ENCODE peak calls at places on chromosomes 11 and 22, in ten cellular contexts. Q is HCT116; G is pancreas; B is lung; N is cardiac muscle cell; L is foreskin keratinocyte; M is CD4-positive, alpha-beta memory T cell; K is psoas muscle; F is neuronal stem cell; C is kidney. U is an unnamed sample. For H3K4me1, the result is how much of the 10 kb centered on the place peaks cover.

GRCh38 chr11:133075351-133075750 is 456.9 kb downstream of the OPCML start:
- DNase-seq in K (no peak), F (no peak), Q (no peak), B (no peak), N (no peak), M (no peak), G (no peak), C (no peak), L (no peak), U (no peak)

GRCh38 chr11:73795925-73796632 is 8.4 kb downstream of the MRPL48 start:
- DNase-seq in F (no peak), G (no peak), Q (no peak), C (no peak), M (no peak), N (no peak), L (no peak), B (no peak), K (no peak), U (no peak)

GRCh38 chr22:50342651-50343540 is at the start of gene PPP6R2:
- DNase-seq in C (peak), K (peak), L (peak), B (peak), Q (no peak), M (peak), F (peak), N (peak), G (peak), U (peak)

GRCh38 chr11:7449841-7450214 is 35.5 kb upstream of the OLFML1 start:
- DNase-seq in M (no peak), K (no peak), L (no peak), B (no peak), Q (no peak), N (no peak), F (no peak), C (no peak), G (no peak), U (no peak)

GRCh38 chr22:43014062-43014875 is 680 bp downstream of the PACSIN2 start:
- DNase-seq in G (peak), K (peak), C (peak), B (peak), L (no peak), N (peak), F (peak), Q (no peak), M (peak), U (peak)

GRCh38 chr22:31107206-31108118 is at the start of gene SELENOM:
- DNase-seq in Q (peak), G (peak), L (peak), B (peak), K (peak), M (peak), F (peak), C (peak), N (peak), U (peak)

GRCh38 chr22:19840955-19841640 is 13.6 kb downstream of the GNB1L start:
- DNase-seq in K (no peak), Q (no peak), F (no peak), N (no peak), L (no peak), G (no peak), C (no peak), B (no peak), M (no peak), U (no peak)

GRCh38 chr11:23138761-23139160 is 278.5 kb upstream of the CCDC179 start:
- DNase-seq in L (no peak), Q (no peak), F (no peak), K (no peak), N (no peak), M (no peak), B (no peak), G (no peak), C (no peak), U (no peak)

GRCh38 chr22:16717699-16718558 is 107.3 kb downstream of the XKR3 start:
- DNase-seq in L (no peak), K (no peak), G (no peak), N (no peak), B (no peak), F (no peak), M (no peak), Q (no peak), C (no peak), U (no peak)

GRCh38 chr11:14446701-14447169 is 52.9 kb downstream of the COPB1 start:
- DNase-seq in K (no peak), L (peak), F (no peak), Q (no peak), B (no peak), C (no peak), G (no peak), N (peak), M (no peak), U (no peak)

GRCh38 chr11:88631497-88631896 is 294.0 kb upstream of the CTSC start:
- DNase-seq in G (no peak), B (no peak), L (peak), K (no peak), C (no peak), Q (peak), M (no peak), N (no peak), F (peak), U (no peak)

GRCh38 chr11:69159153-69159850 is 3.6 kb downstream of the SMIM38 start:
- DNase-seq in K (no peak), G (no peak), F (no peak), B (no peak), Q (no peak), C (no peak), L (no peak), M (no peak), N (no peak), U (no peak)

GRCh38 chr22:39494471-39495120 is 7.5 kb upstream of the MIEF1 start:
- DNase-seq in Q (no peak), B (no peak), K (no peak), G (no peak), F (no peak), N (no peak), C (peak), L (no peak), M (no peak), U (no peak)

GRCh38 chr11:47778878-47779483 is 11.8 kb upstream of the FNBP4 start:
- DNase-seq in M (no peak), K (no peak), C (no peak), F (no peak), B (no peak), N (no peak), Q (no peak), G (no peak), L (no peak), U (no peak)
- H3K27ac ChIP-seq in M (no peak), K (no peak), C (no peak), F (no peak), B (no peak), N (no peak), Q (no peak), G (no peak), L (no peak), U (no peak)

GRCh38 chr11:121514998-121515671 is 62.4 kb upstream of the SORL1-AS1 start:
- DNase-seq in N (no peak), G (no peak), C (no peak), F (no peak), L (no peak), Q (no peak), M (no peak), K (no peak), B (no peak), U (no peak)
- H3K4me1 ChIP-seq in N (under half), G (under half), C (under half), F (under half), L (under half), Q (under half), M (under half), K (under half), B (under half), U (under half)

GRCh38 chr11:90476442-90477007 is 253.7 kb upstream of the CHORDC1 start:
- DNase-seq in N (peak), Q (peak), F (peak), G (peak), L (peak), M (no peak), K (no peak), C (no peak), B (no peak), U (no peak)
- H3K27ac ChIP-seq in N (no peak), Q (no peak), F (no peak), G (no peak), L (no peak), M (no peak), K (no peak), C (no peak), B (no peak), U (no peak)

GRCh38 chr11:66187453-66187852 is 81.0 kb upstream of the RAB1B start:
- DNase-seq in N (no peak), F (no peak), B (no peak), C (no peak), G (no peak), L (no peak), Q (no peak), K (no peak), M (no peak), U (no peak)
- H3K4me1 ChIP-seq in N (under half), F (under half), B (under half), C (under half), G (under half), L (under half), Q (under half), K (under half), M (under half), U (under half)

GRCh38 chr11:46332568-46333128 is 14.6 kb upstream of the DGKZ start:
- DNase-seq in K (no peak), L (no peak), C (no peak), F (no peak), Q (no peak), M (peak), B (no peak), G (no peak), N (no peak), U (no peak)

GRCh38 chr11:46330154-46330886 is 16.9 kb upstream of the DGKZ start:
- DNase-seq in C (no peak), M (no peak), L (no peak), N (peak), F (no peak), K (no peak), G (no peak), Q (no peak), B (no peak), U (no peak)

GRCh38 chr11:46331653-46331984 is 15.6 kb upstream of the DGKZ start:
- DNase-seq in Q (no peak), C (no peak), G (no peak), B (no peak), M (no peak), L (no peak), K (no peak), N (no peak), F (no peak), U (no peak)

GRCh38 chr11:46332093-46332567 is 15.1 kb upstream of the DGKZ start:
- DNase-seq in K (no peak), Q (no peak), B (no peak), F (no peak), N (no peak), G (no peak), M (no peak), L (no peak), C (no peak), U (no peak)

GRCh38 chr11:46330887-46331652 is 16.2 kb upstream of the DGKZ start:
- DNase-seq in K (no peak), G (no peak), L (no peak), F (no peak), N (peak), Q (no peak), B (no peak), C (no peak), M (peak), U (no peak)
- H3K27ac ChIP-seq in K (no peak), G (no peak), L (no peak), F (peak), N (no peak), Q (no peak), B (no peak), C (no peak), M (peak), U (peak)

U was measured in Peyer's patch.